ENCODE peak calls at places on chromosomes 6 and 20, in ten cellular contexts. One of them, this sample, is unnamed.

GRCh38 chr6:150969901-150970300 is 104.4 kb downstream of the MTHFD1L start:
- DNase-seq in OCI-LY7: no peak
- DNase-seq in mucosa of descending colon: no peak
- DNase-seq in astrocyte of the spinal cord: no peak
- DNase-seq in prostate gland: no peak
- DNase-seq in BJ: no peak
- DNase-seq in psoas muscle: no peak
- DNase-seq in AG10803: no peak
- DNase-seq in spleen: no peak
- DNase-seq in fibroblast of pulmonary artery: no peak
- DNase-seq in this sample: no peak

GRCh38 chr20:53728359-53728758 is 134.7 kb upstream of the ZNF217 start:
- DNase-seq in OCI-LY7: no peak
- DNase-seq in mucosa of descending colon: no peak
- DNase-seq in astrocyte of the spinal cord: no peak
- DNase-seq in prostate gland: no peak
- DNase-seq in BJ: no peak
- DNase-seq in psoas muscle: no peak
- DNase-seq in AG10803: no peak
- DNase-seq in spleen: no peak
- DNase-seq in fibroblast of pulmonary artery: no peak
- DNase-seq in this sample: no peak

GRCh38 chr6:69894578-69895347 is 28.4 kb downstream of the COL19A1 start:
- DNase-seq in OCI-LY7: no peak
- DNase-seq in mucosa of descending colon: no peak
- DNase-seq in astrocyte of the spinal cord: peak
- DNase-seq in prostate gland: peak
- DNase-seq in BJ: peak
- DNase-seq in psoas muscle: no peak
- DNase-seq in AG10803: peak
- DNase-seq in spleen: no peak
- DNase-seq in fibroblast of pulmonary artery: peak
- DNase-seq in this sample: no peak

GRCh38 chr6:26234421-26235239 is 130.4 kb upstream of the BTN3A2 start:
- DNase-seq in OCI-LY7: peak
- DNase-seq in mucosa of descending colon: peak
- DNase-seq in astrocyte of the spinal cord: peak
- DNase-seq in prostate gland: peak
- DNase-seq in BJ: no peak
- DNase-seq in psoas muscle: no peak
- DNase-seq in AG10803: peak
- DNase-seq in spleen: peak
- DNase-seq in fibroblast of pulmonary artery: peak
- DNase-seq in this sample: no peak

GRCh38 chr6:37483917-37484785 is 15.5 kb downstream of the CCDC167 start:
- DNase-seq in OCI-LY7: peak
- DNase-seq in mucosa of descending colon: peak
- DNase-seq in astrocyte of the spinal cord: peak
- DNase-seq in prostate gland: peak
- DNase-seq in BJ: no peak
- DNase-seq in psoas muscle: peak
- DNase-seq in AG10803: peak
- DNase-seq in spleen: peak
- DNase-seq in fibroblast of pulmonary artery: peak
- DNase-seq in this sample: no peak

GRCh38 chr20:2899243-2899642 is 26.0 kb downstream of the PTPRA start:
- DNase-seq in OCI-LY7: no peak
- DNase-seq in mucosa of descending colon: no peak
- DNase-seq in astrocyte of the spinal cord: no peak
- DNase-seq in prostate gland: no peak
- DNase-seq in BJ: no peak
- DNase-seq in psoas muscle: no peak
- DNase-seq in AG10803: no peak
- DNase-seq in spleen: no peak
- DNase-seq in fibroblast of pulmonary artery: no peak
- DNase-seq in this sample: no peak

GRCh38 chr20:50224553-50225255 is 34.1 kb downstream of the CEBPB start:
- DNase-seq in OCI-LY7: no peak
- DNase-seq in mucosa of descending colon: peak
- DNase-seq in astrocyte of the spinal cord: peak
- DNase-seq in prostate gland: no peak
- DNase-seq in BJ: peak
- DNase-seq in psoas muscle: peak
- DNase-seq in AG10803: peak
- DNase-seq in spleen: no peak
- DNase-seq in fibroblast of pulmonary artery: peak
- DNase-seq in this sample: peak

GRCh38 chr6:160102399-160102798 is 19.2 kb upstream of the SLC22A1 start:
- DNase-seq in OCI-LY7: no peak
- DNase-seq in mucosa of descending colon: no peak
- DNase-seq in astrocyte of the spinal cord: no peak
- DNase-seq in prostate gland: no peak
- DNase-seq in BJ: no peak
- DNase-seq in psoas muscle: no peak
- DNase-seq in AG10803: no peak
- DNase-seq in spleen: no peak
- DNase-seq in fibroblast of pulmonary artery: no peak
- DNase-seq in this sample: no peak

GRCh38 chr6:9412951-9413559 is 977.7 kb upstream of the SLC35B3 start:
- DNase-seq in OCI-LY7: peak
- DNase-seq in mucosa of descending colon: no peak
- DNase-seq in astrocyte of the spinal cord: no peak
- DNase-seq in prostate gland: no peak
- DNase-seq in BJ: no peak
- DNase-seq in psoas muscle: no peak
- DNase-seq in AG10803: peak
- DNase-seq in spleen: no peak
- DNase-seq in fibroblast of pulmonary artery: no peak
- DNase-seq in this sample: no peak

GRCh38 chr20:49285233-49285668 is 7.4 kb upstream of the ZNFX1 start:
- DNase-seq in OCI-LY7: peak
- DNase-seq in mucosa of descending colon: no peak
- DNase-seq in astrocyte of the spinal cord: no peak
- DNase-seq in prostate gland: no peak
- DNase-seq in BJ: no peak
- DNase-seq in psoas muscle: no peak
- DNase-seq in AG10803: no peak
- DNase-seq in spleen: no peak
- DNase-seq in fibroblast of pulmonary artery: no peak
- DNase-seq in this sample: no peak

GRCh38 chr20:4811661-4812181 is 90.0 kb downstream of the PRND start:
- DNase-seq in OCI-LY7: peak
- DNase-seq in mucosa of descending colon: peak
- DNase-seq in astrocyte of the spinal cord: no peak
- DNase-seq in prostate gland: no peak
- DNase-seq in BJ: no peak
- DNase-seq in psoas muscle: peak
- DNase-seq in AG10803: no peak
- DNase-seq in spleen: peak
- DNase-seq in fibroblast of pulmonary artery: no peak
- DNase-seq in this sample: peak

GRCh38 chr6:149750136-149750609 is 632 bp downstream of the PCMT1 start:
- DNase-seq in OCI-LY7: peak
- DNase-seq in mucosa of descending colon: peak
- DNase-seq in astrocyte of the spinal cord: peak
- DNase-seq in prostate gland: peak
- DNase-seq in BJ: no peak
- DNase-seq in psoas muscle: peak
- DNase-seq in AG10803: peak
- DNase-seq in spleen: no peak
- DNase-seq in fibroblast of pulmonary artery: peak
- DNase-seq in this sample: peak

GRCh38 chr6:53441035-53441493 is 92.3 kb upstream of the ELOVL5 start:
- DNase-seq in OCI-LY7: no peak
- DNase-seq in mucosa of descending colon: no peak
- DNase-seq in astrocyte of the spinal cord: no peak
- DNase-seq in prostate gland: no peak
- DNase-seq in BJ: no peak
- DNase-seq in psoas muscle: no peak
- DNase-seq in AG10803: peak
- DNase-seq in spleen: no peak
- DNase-seq in fibroblast of pulmonary artery: peak
- DNase-seq in this sample: no peak

DNA sequence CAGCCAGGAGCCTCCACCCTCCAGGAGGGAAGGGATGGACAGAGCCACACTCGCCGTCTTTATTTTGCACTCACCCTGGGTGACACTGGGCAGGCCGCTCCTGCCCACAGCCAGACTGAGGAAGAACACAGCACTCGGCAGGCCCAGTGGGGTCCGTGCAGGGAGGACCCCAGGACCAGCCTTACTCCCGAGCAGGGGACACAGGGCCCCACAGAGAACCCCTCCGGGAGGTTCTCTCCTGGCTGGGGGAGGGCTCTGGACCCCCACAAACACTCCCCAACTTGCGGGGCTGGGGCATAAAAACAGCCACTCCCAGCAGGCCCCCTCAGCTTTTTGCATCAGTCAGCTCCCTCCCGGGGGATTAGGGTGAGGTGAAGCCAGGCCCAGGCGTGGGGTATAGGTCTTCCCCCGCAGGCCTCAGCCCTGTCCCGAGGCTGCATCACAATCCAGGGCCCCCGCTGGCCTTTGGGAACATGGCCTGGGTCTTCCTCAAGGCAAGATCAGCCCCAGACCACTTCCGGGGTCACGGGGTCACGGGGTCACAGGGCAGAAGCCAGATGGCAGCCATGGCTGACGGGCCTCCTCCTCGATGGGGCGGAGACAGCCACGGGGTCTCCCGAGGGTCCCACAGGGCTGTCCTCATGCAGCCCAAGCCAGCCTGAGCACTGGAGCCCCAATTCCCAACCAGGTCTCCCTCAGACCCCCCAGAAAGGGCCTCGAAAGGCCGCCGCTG is 3.2 kb downstream of the TNFRSF6B start:
- DNase-seq in OCI-LY7: no peak
- DNase-seq in mucosa of descending colon: no peak
- DNase-seq in astrocyte of the spinal cord: no peak
- DNase-seq in prostate gland: no peak
- DNase-seq in BJ: no peak
- DNase-seq in psoas muscle: peak
- DNase-seq in AG10803: no peak
- DNase-seq in spleen: peak
- DNase-seq in fibroblast of pulmonary artery: no peak
- DNase-seq in this sample: no peak
- H3K4me3 ChIP-seq in OCI-LY7: no peak
- H3K4me3 ChIP-seq in mucosa of descending colon: no peak
- H3K4me3 ChIP-seq in astrocyte of the spinal cord: no peak
- H3K4me3 ChIP-seq in prostate gland: no peak
- H3K4me3 ChIP-seq in BJ: no peak
- H3K4me3 ChIP-seq in psoas muscle: no peak
- H3K4me3 ChIP-seq in AG10803: no peak
- H3K4me3 ChIP-seq in spleen: no peak
- H3K4me3 ChIP-seq in fibroblast of pulmonary artery: no peak
- H3K4me3 ChIP-seq in this sample: no peak

DNA sequence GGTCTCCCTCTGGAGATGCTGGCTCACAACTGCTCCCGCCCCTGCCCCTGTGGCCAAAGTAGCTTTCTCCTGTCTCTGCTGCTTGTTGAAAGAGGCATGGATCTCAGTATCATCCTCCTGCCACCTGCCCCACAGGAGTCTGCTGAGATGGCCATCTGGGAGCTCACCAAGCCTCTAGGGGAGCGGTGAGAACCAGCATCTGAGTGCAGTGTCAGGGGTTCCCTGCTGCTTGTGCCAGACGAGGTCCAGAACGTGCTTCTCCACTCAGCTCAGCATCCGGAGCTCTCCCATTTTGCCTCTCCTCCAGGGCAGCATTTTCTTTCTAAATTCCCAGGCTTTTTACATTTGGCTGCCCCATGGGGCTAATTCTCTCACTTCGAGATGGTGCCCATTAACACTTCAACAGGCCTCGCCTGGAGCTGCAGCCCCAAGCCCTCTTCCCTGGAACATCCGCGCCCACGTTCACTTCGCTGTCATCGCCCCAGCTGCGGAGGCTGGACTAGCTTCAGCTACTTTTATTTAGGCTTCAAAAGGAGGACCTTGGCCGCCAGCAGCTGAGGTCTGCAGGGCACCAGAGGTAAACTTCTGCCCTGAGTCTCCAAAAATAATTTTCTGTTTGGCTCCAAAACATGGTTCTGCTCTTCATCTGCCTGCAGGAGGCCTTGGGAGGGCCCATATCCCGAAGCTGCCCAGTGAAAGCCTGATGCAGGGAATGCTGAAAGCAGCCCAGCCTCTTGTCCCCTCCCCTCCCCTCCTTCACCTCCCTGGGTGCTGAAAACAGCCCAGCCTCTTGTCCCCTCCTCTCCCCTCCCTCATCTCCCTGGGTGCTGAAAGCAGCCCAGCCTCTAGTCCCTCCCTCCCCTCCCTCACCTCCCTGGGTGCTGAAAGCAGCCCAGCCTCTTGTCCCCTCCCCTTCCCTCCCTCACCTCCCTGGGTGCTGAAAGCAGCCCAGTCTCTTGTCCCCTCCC is 25.2 kb upstream of the MLN start:
- DNase-seq in OCI-LY7: no peak
- DNase-seq in mucosa of descending colon: no peak
- DNase-seq in astrocyte of the spinal cord: no peak
- DNase-seq in prostate gland: no peak
- DNase-seq in BJ: no peak
- DNase-seq in psoas muscle: no peak
- DNase-seq in AG10803: no peak
- DNase-seq in spleen: no peak
- DNase-seq in fibroblast of pulmonary artery: peak
- DNase-seq in this sample: no peak
- TF ChIP-seq CTCF in OCI-LY7: no peak
- TF ChIP-seq CTCF in mucosa of descending colon: no peak
- TF ChIP-seq CTCF in astrocyte of the spinal cord: no peak
- TF ChIP-seq CTCF in prostate gland: no peak
- TF ChIP-seq CTCF in BJ: no peak
- TF ChIP-seq CTCF in psoas muscle: no peak
- TF ChIP-seq CTCF in AG10803: no peak
- TF ChIP-seq CTCF in spleen: no peak
- TF ChIP-seq CTCF in fibroblast of pulmonary artery: no peak
- TF ChIP-seq CTCF in this sample: no peak

GRCh38 chr6:16657768-16658167 is 103.5 kb downstream of the ATXN1 start:
- DNase-seq in OCI-LY7: no peak
- DNase-seq in mucosa of descending colon: no peak
- DNase-seq in astrocyte of the spinal cord: no peak
- DNase-seq in prostate gland: no peak
- DNase-seq in BJ: no peak
- DNase-seq in psoas muscle: no peak
- DNase-seq in AG10803: no peak
- DNase-seq in spleen: no peak
- DNase-seq in fibroblast of pulmonary artery: no peak
- DNase-seq in this sample: no peak
- H3K4me3 ChIP-seq in OCI-LY7: no peak
- H3K4me3 ChIP-seq in mucosa of descending colon: no peak
- H3K4me3 ChIP-seq in astrocyte of the spinal cord: no peak
- H3K4me3 ChIP-seq in prostate gland: no peak
- H3K4me3 ChIP-seq in BJ: no peak
- H3K4me3 ChIP-seq in psoas muscle: no peak
- H3K4me3 ChIP-seq in AG10803: no peak
- H3K4me3 ChIP-seq in spleen: no peak
- H3K4me3 ChIP-seq in fibroblast of pulmonary artery: no peak
- H3K4me3 ChIP-seq in this sample: no peak

DNA sequence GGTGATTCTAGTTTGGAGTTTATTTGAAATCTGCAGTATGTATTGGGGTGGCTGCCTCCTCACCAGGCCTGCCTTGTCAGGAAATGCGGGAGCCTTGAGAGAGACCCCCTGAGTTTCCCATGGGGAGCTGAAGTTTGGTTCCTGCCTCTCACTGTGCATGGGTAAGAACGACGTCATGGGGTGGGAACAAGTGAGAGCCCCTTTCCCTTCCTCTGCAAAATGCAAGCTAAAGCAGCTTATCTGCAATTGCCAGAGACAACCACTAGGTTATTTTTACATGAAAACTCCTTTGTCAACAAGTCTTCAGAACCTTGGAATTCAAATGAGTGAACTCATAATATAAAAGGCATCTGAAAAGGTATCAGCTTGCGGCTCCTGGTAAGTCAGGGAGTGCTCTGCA is 58.4 kb downstream of the TMEM170B start:
- DNase-seq in OCI-LY7: peak
- DNase-seq in mucosa of descending colon: no peak
- DNase-seq in astrocyte of the spinal cord: peak
- DNase-seq in prostate gland: no peak
- DNase-seq in BJ: no peak
- DNase-seq in psoas muscle: no peak
- DNase-seq in AG10803: no peak
- DNase-seq in spleen: no peak
- DNase-seq in fibroblast of pulmonary artery: peak
- DNase-seq in this sample: no peak
- TF ChIP-seq CTCF in OCI-LY7: peak
- TF ChIP-seq CTCF in mucosa of descending colon: no peak
- TF ChIP-seq CTCF in astrocyte of the spinal cord: peak
- TF ChIP-seq CTCF in prostate gland: no peak
- TF ChIP-seq CTCF in BJ: peak
- TF ChIP-seq CTCF in psoas muscle: no peak
- TF ChIP-seq CTCF in AG10803: no peak
- TF ChIP-seq CTCF in spleen: no peak
- TF ChIP-seq CTCF in fibroblast of pulmonary artery: peak
- TF ChIP-seq CTCF in this sample: no peak

This sample was measured in lower leg skin.